ENCODE peak calls at places on chromosomes 3 and 15, in seven cellular contexts. S, G, U, Q, D, R and A are unnamed samples. For H3K27me3, the result is how much of the 10 kb centered on the place peaks cover.

GRCh38 chr3:49805367-49805782 is 2.3 kb downstream of the INKA1 start:
- DNase-seq in Q (peak), G (no peak), S (peak), R (peak), D (no peak), U (no peak), A (no peak)

GRCh38 chr3:73084170-73084569 is 22.7 kb downstream of the EBLN2 start:
- DNase-seq in R (no peak), Q (no peak), G (no peak), S (no peak), D (no peak), U (no peak), A (no peak)

GRCh38 chr3:107450254-107450653 is 72.5 kb upstream of the BBX start:
- DNase-seq in D (no peak), R (peak), Q (no peak), U (no peak), G (no peak), S (no peak), A (no peak)

GRCh38 chr3:64687781-64688515 is at the start of gene ADAMTS9:
- DNase-seq in Q (peak), S (peak), D (no peak), R (peak), G (no peak), U (peak), A (no peak)

GRCh38 chr3:129402616-129403015 is 25.8 kb downstream of the EFCAB12 start:
- DNase-seq in U (no peak), G (no peak), S (no peak), Q (no peak), R (no peak), D (no peak), A (no peak)

GRCh38 chr15:47862402-47862801 is 145.1 kb downstream of the SEMA6D start:
- DNase-seq in Q (no peak), D (no peak), G (no peak), U (no peak), R (no peak), S (no peak), A (no peak)

GRCh38 chr3:153442386-153442785 is 280.4 kb downstream of the RAP2B start:
- DNase-seq in D (no peak), R (no peak), Q (no peak), U (no peak), S (no peak), G (no peak), A (no peak)

GRCh38 chr15:55710286-55710685 is 32.7 kb downstream of the PRTG start:
- DNase-seq in S (no peak), D (no peak), G (no peak), Q (no peak), U (no peak), R (no peak), A (peak)

GRCh38 chr3:65883614-65884013 is 155.1 kb downstream of the MAGI1 start:
- DNase-seq in G (no peak), R (no peak), S (no peak), D (no peak), Q (no peak), U (no peak), A (no peak)

GRCh38 chr15:40746916-40747418 is 8.1 kb downstream of the RMDN3 start:
- DNase-seq in G (no peak), Q (no peak), D (no peak), S (no peak), U (no peak), R (no peak), A (no peak)

GRCh38 chr3:126982522-126983175 is at the start of gene PLXNA1:
- DNase-seq in S (peak), D (peak), G (no peak), U (peak), R (peak), Q (peak), A (no peak)

GRCh38 chr3:49199244-49199899 is 28.0 kb downstream of the KLHDC8B start:
- DNase-seq in R (peak), Q (peak), S (peak), D (no peak), U (no peak), G (peak), A (no peak)

GRCh38 chr3:179739816-179740594 is 87.2 kb downstream of the USP13 start:
- DNase-seq in R (no peak), S (no peak), Q (no peak), G (no peak), D (no peak), U (no peak), A (no peak)

GRCh38 chr3:40801276-40801675 is 276.5 kb downstream of the ZNF621 start:
- DNase-seq in R (no peak), U (no peak), D (no peak), S (no peak), G (no peak), Q (no peak), A (no peak)

GRCh38 chr15:64695571-64695992 is 79.8 kb downstream of the RBPMS2 start:
- DNase-seq in R (no peak), U (no peak), G (no peak), Q (no peak), S (no peak), D (no peak), A (no peak)

GRCh38 chr15:77580991-77581682 is 51.6 kb downstream of the LINGO1 start:
- DNase-seq in D (no peak), S (peak), Q (no peak), G (no peak), R (no peak), U (no peak), A (no peak)

GRCh38 chr3:155313303-155313702 is 19.8 kb upstream of the STRIT1 start:
- DNase-seq in U (no peak), S (no peak), D (no peak), G (no peak), Q (no peak), R (no peak), A (peak)

GRCh38 chr3:71026634-71027578 is 556.6 kb downstream of the FOXP1 start:
- DNase-seq in D (no peak), R (no peak), G (no peak), U (no peak), S (no peak), Q (no peak), A (no peak)

GRCh38 chr3:101870138-101870537 is 20.8 kb downstream of the NFKBIZ start:
- DNase-seq in G (no peak), R (no peak), Q (no peak), U (no peak), S (no peak), D (no peak), A (no peak)

GRCh38 chr15:75775296-75776074 is 62.8 kb upstream of the CSPG4 start:
- DNase-seq in D (peak), Q (no peak), S (no peak), R (no peak), G (no peak), U (peak), A (no peak)

GRCh38 chr3:67044295-67044694 is 46.2 kb downstream of the KBTBD8 start:
- DNase-seq in R (no peak), D (no peak), Q (no peak), S (no peak), G (no peak), U (no peak), A (no peak)

GRCh38 chr3:156418428-156418827 is 136.5 kb downstream of the SSR3 start:
- DNase-seq in D (no peak), R (no peak), G (no peak), U (no peak), S (no peak), Q (no peak), A (no peak)

GRCh38 chr3:187698499-187699399 is 3.6 kb downstream of the RTP2 start:
- DNase-seq in G (no peak), R (no peak), Q (no peak), S (no peak), D (no peak), U (no peak), A (no peak)

GRCh38 chr3:152328841-152329240 is 60.1 kb downstream of the MBNL1 start:
- DNase-seq in S (no peak), Q (no peak), R (peak), U (no peak), G (peak), D (peak), A (peak)

GRCh38 chr3:48685293-48685602 is 467 bp downstream of the NCKIPSD start:
- DNase-seq in Q (no peak), G (no peak), S (no peak), R (no peak), D (no peak), U (no peak), A (no peak)

GRCh38 chr3:150751781-150752263 is 11.1 kb downstream of the SIAH2 start:
- DNase-seq in S (no peak), D (no peak), G (no peak), U (no peak), R (no peak), Q (no peak), A (no peak)

GRCh38 chr3:99620976-99621375 is 17.4 kb upstream of the COL8A1 start:
- DNase-seq in U (no peak), G (no peak), S (no peak), D (no peak), R (no peak), Q (no peak), A (peak)

GRCh38 chr3:122382888-122383666 is at the start of gene MIX23:
- DNase-seq in D (peak), Q (peak), R (peak), U (peak), S (peak), G (peak), A (no peak)

GRCh38 chr3:141108002-141108401 is 56.9 kb downstream of the SPSB4 start:
- DNase-seq in D (no peak), G (peak), R (no peak), U (no peak), S (no peak), Q (no peak), A (no peak)

GRCh38 chr15:45588199-45588910 is 1.2 kb downstream of the BLOC1S6 start:
- DNase-seq in R (no peak), Q (no peak), U (no peak), S (no peak), D (no peak), G (no peak), A (no peak)

GRCh38 chr3:73622135-73622534 is 2.6 kb downstream of the PDZRN3 start:
- DNase-seq in D (no peak), S (peak), U (peak), R (no peak), G (no peak), Q (peak), A (no peak)

GRCh38 chr3:188194327-188194726 is 40.4 kb downstream of the LPP start:
- DNase-seq in G (no peak), U (no peak), R (no peak), Q (no peak), D (no peak), S (no peak), A (no peak)

GRCh38 chr3:119098620-119099222 is 47.2 kb upstream of the TEX55 start:
- DNase-seq in U (peak), R (peak), S (no peak), Q (no peak), G (no peak), D (peak), A (peak)

GRCh38 chr15:72110355-72110754 is 7.6 kb downstream of the MYO9A start:
- DNase-seq in S (no peak), U (no peak), G (no peak), Q (no peak), R (no peak), D (no peak), A (no peak)

GRCh38 chr3:123521179-123521969 is 63.5 kb downstream of the HACD2 start:
- DNase-seq in D (no peak), S (no peak), U (no peak), G (no peak), R (no peak), Q (no peak), A (no peak)

GRCh38 chr3:35800960-35801459 is 161.7 kb downstream of the ARPP21 start:
- DNase-seq in G (no peak), U (no peak), D (no peak), S (no peak), Q (no peak), R (no peak), A (no peak)

DNA sequence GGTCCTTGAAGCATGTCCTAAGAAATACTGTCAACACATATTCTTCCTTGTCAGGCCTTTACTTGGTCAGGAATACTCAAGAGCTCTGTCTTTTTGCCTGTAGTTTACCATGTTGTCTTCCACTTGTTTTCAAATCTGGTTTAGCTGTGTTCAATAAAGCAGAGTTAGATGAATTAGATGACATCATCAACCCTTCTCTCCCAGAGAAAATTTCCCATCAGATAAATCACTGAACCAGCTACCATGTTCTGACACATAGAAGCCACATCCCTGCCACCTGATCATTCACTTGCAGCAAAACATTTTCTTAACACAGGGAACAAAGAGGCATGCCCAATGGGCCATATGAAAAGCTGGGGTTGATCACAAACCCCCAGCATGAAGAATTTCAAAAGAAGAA is 42.1 kb downstream of the TERC start:
- DNase-seq in U (no peak), G (no peak), Q (no peak), R (no peak), S (no peak), D (no peak), A (no peak)
- H3K27me3 ChIP-seq in U (under half), G (under half), Q (under half), R (under half), S (under half), D (under half), A (under half)

GRCh38 chr3:114333180-114333922 is 39.5 kb downstream of the TIGIT start:
- DNase-seq in S (no peak), U (peak), Q (no peak), G (no peak), R (peak), D (no peak), A (peak)

GRCh38 chr3:114336857-114337256 is 43.0 kb downstream of the TIGIT start:
- DNase-seq in Q (no peak), S (no peak), R (no peak), U (no peak), G (no peak), D (no peak), A (no peak)

GRCh38 chr3:114333923-114334240 is 40.1 kb downstream of the TIGIT start:
- DNase-seq in G (no peak), R (no peak), Q (no peak), D (no peak), U (no peak), S (no peak), A (no peak)

GRCh38 chr3:114338651-114339357 is 45.0 kb downstream of the TIGIT start:
- DNase-seq in S (no peak), D (no peak), U (no peak), G (no peak), Q (peak), R (no peak), A (no peak)

DNA sequence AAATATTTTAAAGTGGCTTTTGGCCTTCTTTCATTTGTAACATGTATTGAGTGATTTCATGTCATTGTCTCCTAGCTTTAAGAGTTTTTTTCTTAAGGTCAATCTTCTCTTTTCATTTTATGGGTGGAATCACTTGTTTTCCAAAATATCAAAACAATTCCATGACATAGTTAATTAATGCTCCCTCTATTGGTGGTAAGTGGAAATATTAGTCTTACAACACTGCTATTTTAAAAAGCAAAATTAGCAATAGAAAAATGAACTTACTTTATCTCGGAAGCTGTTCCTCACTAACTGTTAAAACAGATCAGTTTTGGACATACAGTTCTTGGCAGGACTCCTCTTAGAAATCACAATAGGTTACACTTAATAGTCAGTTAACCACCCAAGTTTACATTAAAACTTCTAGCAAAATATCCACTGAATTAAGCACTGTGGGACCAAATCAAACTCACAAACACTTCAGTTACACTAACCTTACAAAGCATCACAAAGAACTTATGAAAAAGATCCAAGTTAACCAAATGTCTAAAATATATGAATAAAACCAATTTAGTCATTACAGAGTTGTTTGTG is 42.4 kb downstream of the TIGIT start:
- DNase-seq in D (no peak), G (no peak), S (no peak), Q (no peak), U (no peak), R (no peak), A (no peak)
- TF ChIP-seq CTCF in D (peak), G (peak), S (peak), Q (no peak), U (peak), R (peak), A (peak)

GRCh38 chr3:194375921-194376570 is 6.5 kb upstream of the LRRC15 start:
- DNase-seq in S (no peak), R (no peak), G (no peak), U (no peak), D (no peak), Q (no peak), A (no peak)
- H3K4me3 ChIP-seq in S (no peak), R (no peak), G (no peak), U (peak), D (no peak), Q (no peak), A (no peak)

GRCh38 chr15:69593981-69594966 is 141.7 kb downstream of the RPLP1 start:
- DNase-seq in R (peak), U (no peak), D (no peak), S (peak), Q (peak), G (peak), A (no peak)
- H3K27me3 ChIP-seq in R (under half), U (under half), D (under half), S (under half), Q (under half), G (under half), A (under half)

GRCh38 chr3:46565607-46566039 is 479 bp downstream of the LRRC2 start:
- DNase-seq in Q (peak), R (no peak), G (no peak), S (peak), D (no peak), U (peak), A (no peak)
- TF ChIP-seq CTCF in Q (no peak), R (peak), G (no peak), S (peak), D (no peak), U (peak), A (no peak)

DNA sequence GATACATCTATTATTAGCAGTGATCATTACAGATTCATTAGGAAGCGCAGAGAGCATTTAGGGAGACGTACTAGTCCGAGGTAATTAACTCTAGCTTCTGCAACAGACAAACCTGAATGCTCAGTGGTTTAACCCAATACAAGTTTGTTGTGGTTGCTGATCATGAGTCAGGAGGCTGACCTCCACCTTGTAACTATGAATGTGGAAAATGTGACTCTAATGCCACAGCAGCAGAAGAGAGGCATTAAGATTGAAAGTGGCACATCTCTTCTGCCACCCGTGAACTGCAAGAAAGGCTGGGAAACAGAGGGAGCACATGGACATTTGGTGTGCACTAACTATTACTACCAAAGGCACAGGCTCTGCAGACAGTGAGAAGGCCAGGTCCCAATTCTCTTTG is 71.2 kb upstream of the C3orf80 start:
- DNase-seq in S (no peak), G (peak), D (no peak), U (no peak), Q (no peak), R (peak), A (no peak)
- H3K4me3 ChIP-seq in S (no peak), G (no peak), D (no peak), U (no peak), Q (no peak), R (no peak), A (no peak)